ENCODE peak calls at places on chromosomes 6 and 20, in six cellular contexts. D is left ventricle myocardium inferior; R is A549; C is OCI-LY7; U is CD8-positive, alpha-beta memory T cell; Q is fibroblast of lung. J is an unnamed sample.

GRCh38 chr6:141421378-141421777 is 711.3 kb upstream of the GJE1 start:
- DNase-seq in D (no peak), R (peak; percentile 5), C (no peak), U (no peak), Q (peak; percentile 89), J (no peak)

GRCh38 chr20:10547276-10548114 is 112.4 kb downstream of the SLX4IP start:
- DNase-seq in D (no peak), R (no peak), C (no peak), U (no peak), Q (no peak), J (peak; percentile 66)

GRCh38 chr6:168671028-168671862 is 230.3 kb downstream of the SMOC2 start:
- DNase-seq in D (no peak), R (no peak), C (no peak), U (no peak), Q (no peak), J (no peak)

GRCh38 chr20:41038149-41038877 is 9.7 kb downstream of the TOP1 start:
- DNase-seq in D (no peak), R (no peak), C (no peak), U (no peak), Q (no peak), J (no peak)

GRCh38 chr6:153162646-153163045 is 31.6 kb upstream of the RGS17 start:
- DNase-seq in D (no peak), R (no peak), C (no peak), U (no peak), Q (no peak), J (no peak)

GRCh38 chr20:11851646-11852045 is 66.0 kb upstream of the BTBD3 start:
- DNase-seq in D (no peak), R (no peak), C (no peak), U (no peak), Q (peak; percentile 19), J (no peak)

GRCh38 chr6:167793421-167793820 is 33.3 kb upstream of the AFDN start:
- DNase-seq in D (no peak), R (no peak), C (no peak), U (no peak), Q (peak; percentile 9), J (peak; percentile 50)

GRCh38 chr6:30646450-30647038 is 389 bp upstream of the C6orf136 start:
- DNase-seq in D (peak; percentile 95), R (no peak), C (no peak), U (no peak), Q (no peak), J (no peak)

GRCh38 chr6:108001696-108002231 is 43.8 kb upstream of the SEC63 start:
- DNase-seq in D (no peak), R (no peak), C (no peak), U (no peak), Q (no peak), J (no peak)

GRCh38 chr6:32397252-32397920 is 9.6 kb downstream of the BTNL2 start:
- DNase-seq in D (no peak), R (no peak), C (peak; percentile 80), U (no peak), Q (peak; percentile 1), J (no peak)

GRCh38 chr6:34412643-34413214 is 13.1 kb downstream of the RPS10 start:
- DNase-seq in D (no peak), R (no peak), C (no peak), U (no peak), Q (peak; percentile 62), J (no peak)

GRCh38 chr20:38985060-38985459 is 22.9 kb downstream of the DHX35 start:
- DNase-seq in D (no peak), R (no peak), C (no peak), U (no peak), Q (no peak), J (no peak)

GRCh38 chr6:13952101-13952500 is 27.3 kb downstream of the RNF182 start:
- DNase-seq in D (no peak), R (no peak), C (no peak), U (no peak), Q (no peak), J (no peak)

GRCh38 chr6:5403076-5403475 is 141.8 kb downstream of the FARS2 start:
- DNase-seq in D (no peak), R (no peak), C (no peak), U (no peak), Q (no peak), J (no peak)

GRCh38 chr6:112231609-112232060 is 22.7 kb downstream of the LAMA4 start:
- DNase-seq in D (no peak), R (no peak), C (no peak), U (no peak), Q (peak; percentile 78), J (no peak)

GRCh38 chr20:7585126-7585679 is 355.1 kb downstream of the HAO1 start:
- DNase-seq in D (no peak), R (no peak), C (no peak), U (no peak), Q (peak; percentile 4), J (no peak)

GRCh38 chr6:44682987-44683779 is 295.7 kb downstream of the CDC5L start:
- DNase-seq in D (no peak), R (no peak), C (no peak), U (no peak), Q (no peak), J (no peak)

GRCh38 chr20:48631114-48632016 is 196.4 kb downstream of the PREX1 start:
- DNase-seq in D (no peak), R (no peak), C (no peak), U (no peak), Q (peak; percentile 63), J (no peak)

GRCh38 chr6:8066108-8066507 is 1.9 kb upstream of the BLOC1S5 start:
- DNase-seq in D (no peak), R (no peak), C (peak; percentile 34), U (no peak), Q (no peak), J (no peak)

GRCh38 chr20:49631074-49631716 is 63.3 kb upstream of the PTGIS start:
- DNase-seq in D (no peak), R (no peak), C (peak; percentile 26), U (no peak), Q (peak; percentile 23), J (no peak)

GRCh38 chr6:170497845-170498281 is 55.2 kb downstream of the PSMB1 start:
- DNase-seq in D (no peak), R (no peak), C (no peak), U (no peak), Q (peak; percentile 12), J (no peak)

DNA sequence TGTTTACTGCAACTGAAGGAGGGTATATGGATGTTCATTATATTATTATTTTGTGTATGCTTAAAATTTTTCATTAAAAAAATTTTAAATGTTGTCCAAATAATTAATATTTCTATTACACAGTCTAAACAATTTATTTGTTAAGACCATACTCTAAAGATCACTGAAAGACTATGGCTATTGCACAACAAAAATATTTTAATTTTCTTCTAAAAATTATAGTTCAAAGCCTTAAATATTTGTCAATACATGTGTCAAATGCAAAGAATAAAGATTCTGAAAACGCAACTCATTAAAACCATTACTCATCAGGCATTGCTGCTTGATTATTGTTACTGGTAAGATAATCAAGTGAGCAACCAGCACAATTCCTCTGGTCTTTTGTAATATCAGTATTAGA is 2.2 kb downstream of the MMS22L start:
- DNase-seq in D (no peak), R (no peak), C (no peak), U (no peak), Q (no peak), J (no peak)
- H3K4me3 ChIP-seq in D (no peak overlapping the region), R (no peak overlapping the region), C (peak overlapping the region; percentile 84), U (no peak overlapping the region), Q (no peak overlapping the region), J (no peak overlapping the region)

DNA sequence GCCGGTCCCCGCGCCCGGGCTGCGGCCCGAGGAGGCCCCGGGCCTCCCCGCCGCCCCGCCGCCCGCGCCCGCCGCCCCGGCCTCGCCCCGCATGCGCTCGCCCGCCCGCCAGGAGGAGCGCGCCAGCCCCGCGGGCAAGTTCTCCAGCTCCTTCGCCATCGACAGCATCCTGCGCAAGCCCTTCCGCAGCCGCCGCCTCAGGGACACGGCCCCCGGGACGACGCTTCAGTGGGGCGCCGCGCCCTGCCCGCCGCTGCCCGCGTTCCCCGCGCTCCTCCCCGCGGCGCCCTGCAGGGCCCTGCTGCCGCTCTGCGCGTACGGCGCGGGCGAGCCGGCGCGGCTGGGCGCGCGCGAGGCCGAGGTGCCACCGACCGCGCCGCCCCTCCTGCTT is 1.5 kb downstream of the FOXQ1 start:
- DNase-seq in D (no peak), R (no peak), C (no peak), U (no peak), Q (no peak), J (no peak)
- H3K9me3 ChIP-seq in D (no peaks in the 10 kb centered on the region), R (no peaks in the 10 kb centered on the region), C (no peaks in the 10 kb centered on the region), U (no peaks in the 10 kb centered on the region), Q (no peaks in the 10 kb centered on the region), J (no peaks in the 10 kb centered on the region)

GRCh38 chr6:395432-396125 is 4.0 kb downstream of the IRF4 start:
- DNase-seq in D (no peak), R (no peak), C (no peak), U (no peak), Q (no peak), J (no peak)

GRCh38 chr6:392441-393390 is 1.2 kb downstream of the IRF4 start:
- DNase-seq in D (no peak), R (no peak), C (peak; percentile 60), U (peak; percentile 62), Q (peak; percentile 6), J (no peak)

GRCh38 chr6:391559-392440 is at the start of gene IRF4:
- DNase-seq in D (no peak), R (no peak), C (peak; percentile 84), U (no peak), Q (no peak), J (no peak)

GRCh38 chr6:394641-395289 is 3.2 kb downstream of the IRF4 start:
- DNase-seq in D (no peak), R (no peak), C (no peak), U (no peak), Q (no peak), J (no peak)

GRCh38 chr6:393391-394221 is 2.1 kb downstream of the IRF4 start:
- DNase-seq in D (no peak), R (no peak), C (peak; percentile 42), U (no peak), Q (no peak), J (no peak)
- H3K4me3 ChIP-seq in D (peak overlapping the region; percentile 58), R (no peak overlapping the region), C (peak overlapping the region; percentile 98), U (peak overlapping the region; percentile 79), Q (no peak overlapping the region), J (peak overlapping the region; percentile 61)

DNA sequence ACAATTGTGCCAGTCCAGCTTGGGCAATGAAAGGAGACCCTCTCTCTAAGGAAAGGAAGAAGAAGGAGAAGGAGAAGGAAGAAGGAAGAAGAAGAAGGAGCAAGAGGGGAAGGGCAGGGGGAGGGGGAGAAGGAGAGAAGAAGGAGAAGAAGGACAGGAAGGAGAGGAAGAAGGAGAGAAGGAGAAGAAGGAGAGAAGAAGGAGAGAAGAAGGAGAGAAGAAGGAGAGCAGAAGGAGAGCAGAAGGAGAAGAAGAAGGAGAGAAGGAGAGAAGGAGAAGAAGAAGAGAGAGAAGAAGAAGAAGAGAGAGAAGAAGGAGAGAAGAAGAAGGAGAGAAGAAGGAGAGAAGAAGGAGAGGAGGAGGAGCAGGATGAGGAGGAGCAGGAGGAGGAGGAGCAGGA is 22.5 kb upstream of the DEFB116 start:
- DNase-seq in D (no peak), R (no peak), C (no peak), U (no peak), Q (no peak), J (no peak)
- H3K9me3 ChIP-seq in D (peaks cover 36% of the 10 kb centered on the region), R (no peaks in the 10 kb centered on the region), C (no peaks in the 10 kb centered on the region), U (no peaks in the 10 kb centered on the region), Q (no peaks in the 10 kb centered on the region), J (peaks cover 22% of the 10 kb centered on the region)

J was measured in esophagus muscularis mucosa.